ENCODE peak calls at places on chromosomes 1 and 21, in eight cellular contexts. W is epithelial cell of esophagus, N is upper lobe of right lung, O is heart left ventricle, M is foreskin fibroblast, T is ovary, J is gastrocnemius medialis, L is cardiac fibroblast. X is an unnamed sample.
A peak's percentile ranks its signal among the peaks of the same experiment; 100 is the strongest.

GRCh38 chr1:154760469-154760933 is 109.6 kb downstream of the KCNN3 start:
- DNase-seq in W (peak; percentile 55), N (peak; percentile 91), O (peak; percentile 58), M (peak; percentile 12), T (peak; percentile 76), J (no peak), L (no peak), X (no peak)

GRCh38 chr1:8740034-8740449 is 77.4 kb downstream of the RERE start:
- DNase-seq in W (peak; percentile 83), N (no peak), O (no peak), M (peak; percentile 90), T (no peak), J (no peak), L (peak; percentile 41), X (no peak)

GRCh38 chr1:80212958-80213357 is 1206.4 kb upstream of the ADGRL4 start:
- DNase-seq in W (no peak), N (no peak), O (no peak), M (no peak), T (no peak), J (no peak), L (no peak), X (no peak)

GRCh38 chr1:223700942-223701637 is 11.2 kb upstream of the CAPN2 start:
- DNase-seq in W (peak; percentile 94), N (peak; percentile 78), O (peak; percentile 56), M (peak; percentile 98), T (peak; percentile 60), J (no peak), L (peak; percentile 92), X (no peak)

GRCh38 chr1:184299076-184299790 is 87.6 kb upstream of the C1orf21 start:
- DNase-seq in W (peak; percentile 68), N (no peak), O (no peak), M (peak; percentile 94), T (no peak), J (no peak), L (peak; percentile 73), X (no peak)

GRCh38 chr1:19628879-19629278 is 15.2 kb upstream of the NBL1 start:
- DNase-seq in W (no peak), N (no peak), O (no peak), M (no peak), T (no peak), J (no peak), L (no peak), X (no peak)

GRCh38 chr1:164838786-164839185 is 279.8 kb downstream of the PBX1 start:
- DNase-seq in W (peak; percentile 73), N (no peak), O (no peak), M (no peak), T (no peak), J (no peak), L (no peak), X (no peak)

GRCh38 chr21:38811257-38811656 is 5.5 kb downstream of the ETS2 start:
- DNase-seq in W (peak; percentile 96), N (no peak), O (no peak), M (peak; percentile 94), T (no peak), J (no peak), L (peak; percentile 75), X (no peak)

GRCh38 chr1:53896673-53897229 is 2.8 kb downstream of the DIO1 start:
- DNase-seq in W (peak; percentile 40), N (no peak), O (no peak), M (peak; percentile 91), T (no peak), J (no peak), L (peak; percentile 74), X (no peak)

GRCh38 chr1:112637257-112638108 is 17.9 kb downstream of the CAPZA1 start:
- DNase-seq in W (peak; percentile 53), N (no peak), O (no peak), M (peak; percentile 62), T (no peak), J (no peak), L (peak; percentile 20), X (no peak)

GRCh38 chr1:41954533-41954944 is 35.8 kb upstream of the HIVEP3 start:
- DNase-seq in W (peak; percentile 79), N (no peak), O (no peak), M (peak; percentile 71), T (no peak), J (no peak), L (peak; percentile 92), X (no peak)

GRCh38 chr21:46116846-46117585 is 19.1 kb downstream of the COL6A2 start:
- DNase-seq in W (no peak), N (peak; percentile 56), O (peak; percentile 24), M (peak; percentile 91), T (peak; percentile 22), J (peak; percentile 8), L (peak; percentile 29), X (no peak)

GRCh38 chr1:55230654-55231053 is 15.5 kb upstream of the USP24 start:
- DNase-seq in W (peak; percentile 32), N (no peak), O (no peak), M (no peak), T (no peak), J (no peak), L (no peak), X (no peak)

GRCh38 chr1:221165331-221166161 is 286.3 kb downstream of the HLX start:
- DNase-seq in W (no peak), N (no peak), O (no peak), M (no peak), T (no peak), J (no peak), L (peak; percentile 10), X (no peak)

GRCh38 chr21:32352556-32352955 is 40.3 kb downstream of the URB1 start:
- DNase-seq in W (no peak), N (no peak), O (no peak), M (no peak), T (no peak), J (no peak), L (no peak), X (no peak)

GRCh38 chr1:2412773-2413494 is 570 bp upstream of the PEX10 start:
- DNase-seq in W (peak; percentile 57), N (no peak), O (no peak), M (peak; percentile 79), T (no peak), J (no peak), L (no peak), X (no peak)

GRCh38 chr1:91502882-91503184 is 2.2 kb downstream of the CDC7 start:
- DNase-seq in W (no peak), N (no peak), O (no peak), M (peak; percentile 60), T (no peak), J (no peak), L (peak; percentile 67), X (no peak)
- TF ChIP-seq CTCF in W (no peak), N (no peak), O (no peak), M (no peak), T (no peak), J (no peak), L (peak; percentile 39), X (no peak)

GRCh38 chr1:34781071-34781843 is at the start of gene GJB3:
- DNase-seq in W (peak; percentile 77), N (peak; percentile 72), O (no peak), M (peak; percentile 18), T (no peak), J (no peak), L (no peak), X (no peak)

GRCh38 chr1:34780528-34780927 is 486 bp upstream of the GJB3 start:
- DNase-seq in W (peak; percentile 60), N (peak; percentile 32), O (no peak), M (no peak), T (no peak), J (no peak), L (no peak), X (no peak)

GRCh38 chr1:34779962-34780361 is 1.1 kb upstream of the GJB3 start:
- DNase-seq in W (no peak), N (peak; percentile 40), O (no peak), M (no peak), T (no peak), J (no peak), L (no peak), X (no peak)

GRCh38 chr1:34779526-34779925 is 1.5 kb upstream of the GJB3 start:
- DNase-seq in W (peak; percentile 96), N (peak; percentile 12), O (no peak), M (no peak), T (no peak), J (no peak), L (no peak), X (no peak)

GRCh38 chr1:34781844-34782391 is 904 bp downstream of the GJB3 start:
- DNase-seq in W (peak; percentile 87), N (peak; percentile 52), O (no peak), M (no peak), T (no peak), J (no peak), L (no peak), X (no peak)
- TF ChIP-seq CTCF in W (no peak), N (no peak), O (no peak), M (no peak), T (no peak), J (no peak), L (no peak), X (no peak)

GRCh38 chr1:27959792-27960603 is at the start of gene XKR8:
- DNase-seq in W (peak; percentile 73), N (peak; percentile 94), O (peak; percentile 86), M (peak; percentile 91), T (peak; percentile 86), J (peak; percentile 52), L (peak; percentile 82), X (peak; percentile 76)
- TF ChIP-seq CTCF in W (peak; percentile 23), N (peak; percentile 42), O (peak; percentile 44), M (peak; percentile 24), T (peak; percentile 49), J (peak; percentile 24), L (no peak), X (peak; percentile 13)

GRCh38 chr1:33342041-33342723 is 21.3 kb upstream of the A3GALT2 start:
- DNase-seq in W (peak; percentile 91), N (no peak), O (peak; percentile 85), M (peak; percentile 98), T (peak; percentile 59), J (peak; percentile 93), L (peak; percentile 98), X (peak; percentile 89)
- TF ChIP-seq CTCF in W (no peak), N (no peak), O (no peak), M (no peak), T (no peak), J (no peak), L (no peak), X (no peak)